ENCODE peak calls at places on chromosomes 12 and 14, in six cellular contexts. D is DND-41, Y is WTC11, C is fibroblast of villous mesenchyme, I is left ventricle myocardium inferior, U is ovary. N is an unnamed sample.

GRCh38 chr14:100856056-100856950 is 30.4 kb downstream of the MEG3 start:
- DNase-seq in I (peak; percentile 3), Y (no peak), D (no peak), C (no peak), U (no peak), N (no peak)

GRCh38 chr14:57329833-57330232 is 60.6 kb upstream of the NAA30 start:
- DNase-seq in U (no peak), I (no peak), C (no peak), D (no peak), Y (no peak), N (no peak)

GRCh38 chr12:82698959-82699358 is 12.3 kb downstream of the TMTC2 start:
- DNase-seq in I (no peak), U (no peak), C (no peak), Y (no peak), D (no peak), N (no peak)

GRCh38 chr14:102805454-102805891 is 28.2 kb downstream of the TRAF3 start:
- DNase-seq in C (no peak), I (no peak), U (no peak), Y (no peak), D (no peak), N (no peak)

GRCh38 chr12:6551496-6552139 is 4.2 kb downstream of the IFFO1 start:
- DNase-seq in U (no peak), I (peak; percentile 48), Y (no peak), C (peak; percentile 65), D (no peak), N (no peak)

GRCh38 chr14:23076785-23077408 is 18.0 kb downstream of the ACIN1 start:
- DNase-seq in D (peak; percentile 37), Y (no peak), U (no peak), C (peak; percentile 42), I (no peak), N (no peak)

GRCh38 chr12:131430158-131430772 is 280.6 kb upstream of the SFSWAP start:
- DNase-seq in I (no peak), C (no peak), D (no peak), Y (no peak), U (no peak), N (no peak)

GRCh38 chr12:131276501-131277185 is 322.9 kb downstream of the ADGRD1 start:
- DNase-seq in Y (no peak), D (no peak), I (peak; percentile 9), C (no peak), U (no peak), N (peak; percentile 50)

GRCh38 chr14:44162197-44162596 is 344.9 kb downstream of the FSCB start:
- DNase-seq in Y (no peak), D (no peak), U (no peak), I (no peak), C (no peak), N (no peak)

GRCh38 chr12:123754041-123754757 is 7.9 kb upstream of the DNAH10 start:
- DNase-seq in D (no peak), I (no peak), C (no peak), U (no peak), Y (no peak), N (no peak)

GRCh38 chr14:106872619-106873446 is 1346.5 kb downstream of the TMEM121 start:
- DNase-seq in U (peak; percentile 57), I (peak; percentile 39), Y (no peak), C (no peak), D (peak; percentile 96), N (no peak)

GRCh38 chr14:62168564-62169155 is 406.4 kb downstream of the SNAPC1 start:
- DNase-seq in C (no peak), Y (no peak), I (no peak), D (no peak), U (no peak), N (no peak)
- TF ChIP-seq CTCF in C (no peak), Y (no peak), I (no peak), D (no peak), U (no peak), N (no peak)

GRCh38 chr12:109558374-109559199 is 14.7 kb downstream of the MMAB start:
- DNase-seq in I (no peak), U (no peak), Y (no peak), C (no peak), D (no peak), N (no peak)
- TF ChIP-seq CTCF in I (no peak), U (no peak), Y (no peak), C (no peak), D (no peak), N (no peak)

DNA sequence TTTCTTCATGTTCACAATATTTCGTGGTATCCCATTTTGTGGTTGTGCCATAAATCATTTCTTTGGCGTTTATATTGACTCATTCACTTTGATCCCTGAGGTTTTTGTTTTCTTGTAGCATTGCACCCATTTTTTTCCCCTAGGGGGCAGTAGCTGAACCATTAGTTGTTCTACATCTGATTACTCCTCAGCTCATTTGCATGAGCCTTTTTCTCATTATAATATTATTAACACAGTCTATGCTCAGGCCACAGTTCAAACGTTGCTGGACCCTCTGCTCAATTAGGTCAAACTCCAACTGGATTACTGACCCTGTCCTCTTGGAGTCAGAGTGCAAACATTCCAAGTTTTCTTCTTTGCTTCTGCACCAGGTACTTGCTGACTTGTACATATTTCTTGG is 475.4 kb upstream of the SEL1L start:
- DNase-seq in C (no peak), I (no peak), Y (no peak), D (no peak), U (no peak), N (no peak)
- TF ChIP-seq CTCF in C (no peak), I (no peak), Y (peak; percentile 46), D (peak; percentile 33), U (no peak), N (no peak)

GRCh38 chr12:54572881-54573280 is 15.6 kb downstream of the PPP1R1A start:
- DNase-seq in I (no peak), Y (peak; percentile 36), D (no peak), U (no peak), C (no peak), N (no peak)
- TF ChIP-seq CTCF in I (no peak), Y (no peak), D (no peak), U (no peak), C (no peak), N (no peak)

GRCh38 chr12:29578731-29579130 is 81.2 kb upstream of the OVCH1 start:
- DNase-seq in U (no peak), I (no peak), C (no peak), D (no peak), Y (no peak), N (no peak)

GRCh38 chr12:29581641-29582040 is 84.2 kb upstream of the OVCH1 start:
- DNase-seq in I (no peak), U (no peak), C (peak; percentile 90), Y (no peak), D (no peak), N (no peak)

GRCh38 chr12:29582677-29583076 is 85.2 kb upstream of the OVCH1 start:
- DNase-seq in Y (no peak), I (no peak), D (no peak), C (no peak), U (no peak), N (no peak)

GRCh38 chr12:29582156-29582555 is 84.7 kb upstream of the OVCH1 start:
- DNase-seq in U (no peak), I (no peak), C (no peak), Y (no peak), D (no peak), N (no peak)

DNA sequence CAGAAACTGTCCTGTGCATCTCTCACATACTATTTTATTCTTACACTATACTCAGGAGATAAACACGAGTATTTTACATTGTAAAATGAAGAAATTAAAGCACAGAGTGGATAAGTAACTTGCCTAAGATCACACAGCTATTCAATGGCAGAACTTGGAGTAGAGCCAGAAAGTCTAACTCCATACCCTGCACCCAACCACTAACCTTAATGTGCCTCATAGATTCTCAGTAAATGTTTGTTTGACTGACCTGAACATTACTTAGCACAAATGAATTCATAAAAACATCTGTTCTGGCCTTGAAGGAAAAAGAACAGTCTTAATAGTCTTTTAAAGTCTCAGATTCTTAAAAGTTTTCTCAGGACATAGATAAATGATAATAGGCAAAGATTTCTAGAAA is 83.5 kb upstream of the OVCH1 start:
- DNase-seq in Y (no peak), C (no peak), I (no peak), D (no peak), U (no peak), N (no peak)
- TF ChIP-seq CTCF in Y (no peak), C (no peak), I (no peak), D (no peak), U (no peak), N (no peak)

GRCh38 chr14:27078176-27078575 is 480.3 kb upstream of the NOVA1 start:
- DNase-seq in Y (no peak), D (no peak), C (no peak), U (no peak), I (no peak), N (no peak)
- TF ChIP-seq CTCF in Y (no peak), D (no peak), C (no peak), U (no peak), I (no peak), N (no peak)

DNA sequence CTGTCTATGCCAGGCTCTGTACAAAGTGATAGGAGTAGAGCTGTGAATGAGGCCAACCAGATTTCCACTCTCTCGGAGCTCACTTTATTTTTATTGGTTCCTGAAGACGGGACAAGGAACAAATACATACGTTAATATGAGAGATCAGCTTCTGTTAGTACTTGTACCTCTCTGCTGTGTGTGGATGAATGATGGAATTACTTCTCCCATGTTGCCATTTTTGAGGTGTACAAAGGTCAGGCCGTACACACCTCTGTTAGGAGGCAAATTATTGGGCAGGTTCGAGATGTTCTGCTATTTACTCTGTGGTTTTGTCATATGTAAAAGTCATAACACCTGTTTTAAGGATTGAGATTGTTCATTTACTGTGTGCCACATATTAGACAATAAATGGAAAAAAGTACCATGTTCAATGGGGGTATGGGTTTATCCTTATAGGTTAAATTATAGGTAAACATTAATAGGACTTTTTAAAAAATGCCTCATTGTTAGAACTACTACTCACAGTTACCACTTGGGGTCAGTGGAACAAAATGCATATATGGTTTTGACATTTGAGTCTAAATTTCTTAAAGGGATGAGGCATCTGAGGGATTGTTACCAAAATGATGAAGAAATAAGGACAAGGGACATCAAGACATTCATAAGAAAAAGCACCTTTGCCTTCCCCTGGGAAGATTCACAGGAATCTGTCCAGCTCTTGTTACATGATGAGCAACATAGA is 26.9 kb downstream of the WBP11 start:
- DNase-seq in C (no peak), U (no peak), D (no peak), Y (no peak), I (no peak), N (no peak)
- TF ChIP-seq CTCF in C (peak; percentile 39), U (no peak), D (peak; percentile 35), Y (no peak), I (peak; percentile 26), N (no peak)

N was measured in tibial artery.